ENCODE peak calls at places on chromosomes 7 and 10, in nine cellular contexts. B is psoas muscle, G is SK-N-MC, Z is cardiac fibroblast, J is endodermal cell, V is colonic mucosa, F is right cardiac atrium, Q is Caco-2, Y is cardiac muscle cell. N is an unnamed sample.
A peak's percentile ranks its signal among the peaks of the same experiment; 100 is the strongest.

GRCh38 chr10:69303632-69304035 is 25.3 kb downstream of the HK1 start:
- DNase-seq in Q (no peak), J (no peak), B (no peak), Y (no peak), F (no peak), V (no peak), G (no peak), Z (no peak), N (peak; percentile 50)

GRCh38 chr10:72738476-72738875 is 46.5 kb downstream of the MCU start:
- DNase-seq in Y (no peak), F (no peak), B (no peak), Q (no peak), V (no peak), J (no peak), Z (peak; percentile 89), G (no peak), N (peak; percentile 44)

GRCh38 chr7:46544396-46545008 is 623.4 kb upstream of the IGFBP3 start:
- DNase-seq in F (no peak), Z (peak; percentile 86), Q (no peak), B (no peak), G (no peak), J (no peak), V (no peak), Y (no peak), N (peak; percentile 94)

GRCh38 chr10:70162892-70163201 is 7.5 kb downstream of the SAR1A start:
- DNase-seq in Y (no peak), V (no peak), B (no peak), Z (no peak), G (no peak), J (no peak), Q (no peak), F (no peak), N (no peak)

GRCh38 chr7:106959753-106960152 is 84.8 kb upstream of the PRKAR2B start:
- DNase-seq in B (no peak), Z (no peak), Y (peak; percentile 29), G (no peak), J (peak; percentile 84), F (no peak), Q (no peak), V (no peak), N (no peak)

GRCh38 chr10:72509206-72509799 is 116.6 kb downstream of the MICU1 start:
- DNase-seq in G (no peak), B (no peak), Q (no peak), V (no peak), F (no peak), J (no peak), Y (no peak), Z (no peak), N (no peak)

GRCh38 chr7:158650821-158651225 is 53.8 kb downstream of the NCAPG2 start:
- DNase-seq in Z (peak; percentile 84), F (no peak), B (no peak), Q (no peak), G (no peak), J (no peak), Y (no peak), V (no peak), N (peak; percentile 65)

GRCh38 chr7:102472126-102473041 is 6.3 kb downstream of the POLR2J start:
- DNase-seq in V (no peak), J (peak; percentile 42), B (peak; percentile 22), F (peak; percentile 22), Q (peak; percentile 30), Y (no peak), G (no peak), Z (no peak), N (no peak)

GRCh38 chr7:157278791-157279678 is 57.8 kb upstream of the DNAJB6 start:
- DNase-seq in V (peak; percentile 76), B (peak; percentile 75), Q (peak; percentile 76), Y (no peak), G (no peak), Z (peak; percentile 39), J (peak; percentile 73), F (peak; percentile 75), N (no peak)

GRCh38 chr7:155741805-155742204 is 70.5 kb downstream of the SHH start:
- DNase-seq in F (no peak), Q (no peak), Y (no peak), V (no peak), G (no peak), Z (no peak), J (no peak), B (no peak), N (no peak)

DNA sequence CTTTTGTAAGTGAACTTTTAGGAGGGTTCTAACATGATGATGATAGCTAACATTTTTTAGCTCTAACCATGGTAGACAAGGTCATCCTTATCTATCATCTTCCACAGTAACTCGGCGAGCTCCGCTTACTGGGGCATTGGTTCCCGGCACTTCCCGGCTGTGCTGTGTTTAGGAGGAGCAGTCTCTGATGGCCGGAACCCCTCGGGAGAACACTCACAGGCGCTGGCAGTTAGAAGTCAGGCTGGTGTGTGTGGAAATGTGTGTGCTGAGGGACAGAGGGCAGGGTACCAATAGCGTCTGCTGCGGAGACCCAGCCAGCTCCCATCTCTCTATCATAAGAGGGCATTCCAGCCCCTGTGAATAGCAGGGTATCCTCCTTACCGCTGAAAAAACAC is 108.6 kb downstream of the CDH23 start:
- DNase-seq in F (no peak), B (no peak), V (no peak), Q (no peak), Z (no peak), Y (no peak), J (no peak), G (no peak), N (no peak)
- H3K4me3 ChIP-seq in F (no peak overlapping the region), B (no peak overlapping the region), V (no peak overlapping the region), Q (no peak overlapping the region), Z (no peak overlapping the region), Y (no peak overlapping the region), J (no peak overlapping the region), G (no peak overlapping the region), N (no peak overlapping the region)

GRCh38 chr7:100156331-100157068 is 2.0 kb downstream of the TRAPPC14 start:
- DNase-seq in Q (no peak), J (peak; percentile 44), Z (no peak), F (no peak), Y (no peak), G (no peak), B (no peak), V (no peak), N (no peak)
- H3K4me3 ChIP-seq in Q (no peak overlapping the region), J (peak overlapping the region; percentile 84), Z (no peak overlapping the region), F (no peak overlapping the region), Y (no peak overlapping the region), G (no peak overlapping the region), B (peak overlapping the region; percentile 93), V (peak overlapping the region; percentile 84), N (no peak overlapping the region)

DNA sequence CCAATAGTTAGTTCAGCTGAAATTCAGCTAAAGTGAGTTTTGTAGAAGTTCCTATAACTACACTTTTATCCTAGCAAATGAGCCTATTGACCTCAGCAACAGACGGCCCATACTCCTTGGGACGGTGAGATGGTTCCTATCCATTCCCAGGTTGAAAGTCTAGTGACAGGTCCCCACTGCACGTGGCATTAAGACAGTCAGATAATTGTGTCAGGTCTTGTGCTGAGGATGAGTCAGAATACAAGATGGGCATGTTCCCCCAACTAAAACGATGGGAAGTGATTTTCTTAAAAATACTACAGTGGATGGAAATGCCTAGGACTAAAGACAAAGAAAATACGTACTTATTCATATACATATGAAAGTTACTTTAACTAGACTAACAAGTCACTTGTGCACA is 2.1 kb downstream of the CAV1 start:
- DNase-seq in B (no peak), Q (no peak), J (no peak), Y (no peak), F (no peak), Z (peak; percentile 17), V (no peak), G (no peak), N (no peak)
- H3K4me3 ChIP-seq in B (peak overlapping the region; percentile 80), Q (peak overlapping the region; percentile 60), J (peak overlapping the region; percentile 90), Y (no peak overlapping the region), F (peak overlapping the region; percentile 76), Z (peak overlapping the region; percentile 69), V (peak overlapping the region; percentile 51), G (peak overlapping the region; percentile 97), N (peak overlapping the region; percentile 70)

GRCh38 chr7:36313607-36314006 is 76.1 kb upstream of the ANLN start:
- DNase-seq in B (no peak), Q (no peak), Y (no peak), F (no peak), Z (no peak), J (no peak), V (no peak), G (no peak), N (no peak)

GRCh38 chr7:36311539-36311938 is 78.1 kb upstream of the ANLN start:
- DNase-seq in G (no peak), V (no peak), Z (no peak), F (no peak), B (no peak), Q (no peak), Y (no peak), J (no peak), N (no peak)

GRCh38 chr7:36310897-36311296 is 78.8 kb upstream of the ANLN start:
- DNase-seq in Z (no peak), F (no peak), Y (no peak), B (no peak), G (no peak), Q (no peak), J (no peak), V (no peak), N (no peak)

GRCh38 chr7:36312915-36313334 is 76.7 kb upstream of the ANLN start:
- DNase-seq in Z (no peak), B (no peak), V (no peak), F (no peak), Q (no peak), J (no peak), Y (no peak), G (no peak), N (no peak)

DNA sequence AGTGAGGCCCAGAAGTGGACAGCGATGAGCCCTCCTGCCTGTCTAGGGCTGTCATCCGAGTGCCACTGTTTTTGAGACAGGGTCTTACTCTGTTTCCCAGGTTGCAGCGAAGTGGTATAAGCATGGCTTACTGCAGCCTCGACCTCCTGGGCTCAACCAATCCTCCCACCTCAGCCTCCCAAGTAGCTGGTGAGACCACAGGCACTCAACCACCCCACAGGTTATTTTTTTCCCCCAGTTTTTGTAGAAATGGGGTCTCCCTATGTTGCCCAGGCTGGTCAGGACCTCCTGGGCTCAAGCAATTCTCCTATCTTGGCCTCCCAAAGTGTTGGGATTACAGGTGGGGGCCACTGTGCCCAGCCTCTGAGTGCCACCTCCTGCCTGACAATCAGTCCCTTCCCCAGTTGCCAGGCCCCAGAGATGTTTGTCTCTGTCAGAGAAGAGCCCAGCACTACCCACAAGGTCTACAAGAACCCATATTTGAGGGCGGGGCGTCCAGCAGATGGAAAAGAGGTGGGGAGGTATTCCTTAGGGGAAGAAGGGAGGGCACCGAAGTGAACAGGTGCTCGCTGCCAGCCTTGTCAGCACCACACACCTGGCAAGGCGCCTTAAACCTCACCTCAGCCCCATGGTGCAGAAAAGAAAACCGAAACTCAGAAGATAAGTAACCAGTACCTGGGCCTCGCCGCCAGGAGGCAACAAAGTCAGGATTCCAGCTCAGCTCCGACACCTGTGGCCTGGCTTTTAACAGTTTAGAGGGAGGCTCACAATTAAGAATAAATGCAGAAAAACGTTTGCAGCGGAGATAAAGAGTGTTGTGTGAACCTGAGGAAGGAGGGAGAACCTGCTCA is 77.4 kb upstream of the ANLN start:
- DNase-seq in Z (no peak), Y (peak; percentile 52), V (peak; percentile 69), J (peak; percentile 91), G (no peak), F (no peak), B (no peak), Q (no peak), N (peak; percentile 15)
- H3K4me3 ChIP-seq in Z (no peak overlapping the region), Y (no peak overlapping the region), V (no peak overlapping the region), J (no peak overlapping the region), G (no peak overlapping the region), F (no peak overlapping the region), B (no peak overlapping the region), Q (no peak overlapping the region), N (no peak overlapping the region)

N was measured in choroid plexus epithelial cell.